ENCODE peak calls at places on chromosomes 11 and 22, in ten cellular contexts. A is A549; D is CD14-positive monocyte; W is CD4-positive, alpha-beta T cell; L is AG09309; U is AG04450; Z is breast epithelium; K is GM12865; X is brain microvascular endothelial cell; F is epithelial cell of esophagus. V is an unnamed sample.

GRCh38 chr22:40953446-40953845 is 2.3 kb downstream of the RBX1 start:
- DNase-seq in A (no peak), D (no peak), W (no peak), L (no peak), U (no peak), Z (no peak), K (no peak), X (no peak), F (no peak), V (no peak)

GRCh38 chr22:27349456-27349855 is 452.1 kb downstream of the MN1 start:
- DNase-seq in A (no peak), D (no peak), W (no peak), L (no peak), U (no peak), Z (no peak), K (no peak), X (peak; percentile 11), F (peak; percentile 6), V (no peak)

GRCh38 chr22:37017356-37017755 is 1.9 kb downstream of the TST start:
- DNase-seq in A (no peak), D (no peak), W (no peak), L (no peak), U (no peak), Z (no peak), K (no peak), X (no peak), F (no peak), V (no peak)

GRCh38 chr22:19174106-19175025 is 4.2 kb downstream of the SLC25A1 start:
- DNase-seq in A (no peak), D (no peak), W (no peak), L (peak; percentile 29), U (no peak), Z (no peak), K (peak; percentile 72), X (peak; percentile 50), F (peak; percentile 53), V (no peak)

GRCh38 chr22:24510694-24511625 is 15.8 kb downstream of the UPB1 start:
- DNase-seq in A (no peak), D (peak; percentile 55), W (no peak), L (peak; percentile 52), U (no peak), Z (no peak), K (no peak), X (peak; percentile 49), F (peak; percentile 35), V (no peak)

GRCh38 chr11:47212938-47213337 is 1.8 kb upstream of the DDB2 start:
- DNase-seq in A (no peak), D (no peak), W (no peak), L (no peak), U (no peak), Z (no peak), K (no peak), X (no peak), F (no peak), V (peak; percentile 14)

GRCh38 chr11:34243620-34244493 is 114.0 kb downstream of the ABTB2 start:
- DNase-seq in A (peak; percentile 94), D (no peak), W (no peak), L (no peak), U (no peak), Z (no peak), K (peak; percentile 92), X (peak; percentile 69), F (peak; percentile 93), V (peak; percentile 72)

GRCh38 chr11:2316169-2316962 is 14.6 kb downstream of the TSPAN32 start:
- DNase-seq in A (no peak), D (peak; percentile 43), W (no peak), L (no peak), U (no peak), Z (peak; percentile 47), K (no peak), X (no peak), F (no peak), V (no peak)

GRCh38 chr22:47067331-47067890 is 305.0 kb downstream of the TBC1D22A start:
- DNase-seq in A (no peak), D (no peak), W (no peak), L (no peak), U (no peak), Z (peak; percentile 15), K (no peak), X (no peak), F (no peak), V (no peak)

GRCh38 chr11:113710989-113711388 is 4.9 kb upstream of the TMPRSS5 start:
- DNase-seq in A (no peak), D (no peak), W (no peak), L (no peak), U (no peak), Z (no peak), K (no peak), X (no peak), F (no peak), V (no peak)

GRCh38 chr22:29609139-29609538 is 5.7 kb downstream of the NF2 start:
- DNase-seq in A (peak; percentile 24), D (no peak), W (no peak), L (no peak), U (no peak), Z (no peak), K (no peak), X (no peak), F (peak; percentile 41), V (no peak)

GRCh38 chr22:29605236-29605850 is 1.9 kb downstream of the NF2 start:
- DNase-seq in A (no peak), D (no peak), W (peak; percentile 3), L (no peak), U (no peak), Z (no peak), K (no peak), X (no peak), F (no peak), V (no peak)

GRCh38 chr22:29606320-29606719 is 2.9 kb downstream of the NF2 start:
- DNase-seq in A (no peak), D (no peak), W (no peak), L (no peak), U (no peak), Z (no peak), K (no peak), X (no peak), F (no peak), V (no peak)

GRCh38 chr22:29610780-29611179 is 7.3 kb downstream of the NF2 start:
- DNase-seq in A (no peak), D (no peak), W (no peak), L (no peak), U (no peak), Z (no peak), K (no peak), X (no peak), F (no peak), V (no peak)

DNA sequence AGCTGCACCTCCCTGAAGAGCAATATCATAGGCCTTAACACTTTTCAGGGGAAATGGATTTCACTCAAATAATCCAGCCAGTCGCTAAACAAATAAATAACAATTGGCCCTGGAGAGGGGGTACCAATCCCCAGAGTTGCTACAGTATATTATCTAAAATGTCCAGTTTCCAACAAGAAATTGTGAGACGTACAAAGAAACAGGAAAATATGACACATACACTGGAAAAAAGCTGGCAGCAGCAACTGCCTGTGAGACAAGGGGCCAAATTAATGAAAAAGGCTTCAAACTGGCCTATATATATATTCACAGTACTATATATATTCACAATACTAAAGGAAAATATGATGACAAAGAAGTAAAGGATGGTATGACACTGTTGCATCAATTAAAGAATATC is 4.0 kb downstream of the NF2 start:
- DNase-seq in A (no peak), D (no peak), W (no peak), L (no peak), U (no peak), Z (no peak), K (no peak), X (no peak), F (no peak), V (no peak)
- TF ChIP-seq CTCF in A (no peak), D (no peak), W (no peak), L (no peak), U (no peak), Z (no peak), K (no peak), X (no peak), F (no peak), V (no peak)

DNA sequence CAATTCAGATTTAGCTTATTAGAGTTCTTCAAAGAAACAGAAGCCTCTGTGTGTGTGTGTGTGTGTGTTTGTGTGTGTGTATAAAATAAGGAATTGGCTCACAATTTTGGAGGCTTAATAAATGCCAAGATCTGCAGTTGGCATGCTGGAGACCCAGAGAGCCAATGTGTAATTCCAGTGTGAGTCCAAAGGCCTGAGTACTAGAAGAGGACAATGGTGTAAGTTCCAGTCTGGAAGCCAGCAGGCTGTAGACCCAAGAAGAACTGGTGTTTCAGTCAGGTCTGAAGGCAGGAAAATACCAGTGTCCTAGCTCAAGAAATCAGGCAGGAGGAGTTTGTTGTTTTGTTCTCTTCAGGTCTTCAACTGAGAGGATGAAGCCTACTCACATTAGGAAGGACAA is 20.0 kb downstream of the TMEM135 start:
- DNase-seq in A (no peak), D (no peak), W (no peak), L (no peak), U (no peak), Z (no peak), K (no peak), X (no peak), F (no peak), V (no peak)
- TF ChIP-seq CTCF in A (no peak), D (no peak), W (no peak), L (no peak), U (no peak), Z (no peak), K (no peak), X (no peak), F (no peak), V (no peak)

GRCh38 chr11:104905271-104905670 is 7.0 kb upstream of the CASP12 start:
- DNase-seq in A (peak; percentile 2), D (no peak), W (no peak), L (no peak), U (no peak), Z (no peak), K (no peak), X (no peak), F (peak; percentile 7), V (no peak)
- TF ChIP-seq CTCF in A (no peak), D (no peak), W (no peak), L (peak; percentile 11), U (no peak), Z (no peak), K (no peak), X (peak; percentile 20), F (peak; percentile 15), V (no peak)

GRCh38 chr22:17218341-17218740 is 894 bp downstream of the ADA2 start:
- DNase-seq in A (no peak), D (no peak), W (no peak), L (no peak), U (no peak), Z (no peak), K (no peak), X (no peak), F (no peak), V (no peak)

GRCh38 chr22:17214416-17215043 is 4.7 kb downstream of the ADA2 start:
- DNase-seq in A (no peak), D (no peak), W (no peak), L (no peak), U (no peak), Z (no peak), K (no peak), X (no peak), F (no peak), V (no peak)

GRCh38 chr22:17217179-17217578 is 2.1 kb downstream of the ADA2 start:
- DNase-seq in A (no peak), D (no peak), W (no peak), L (no peak), U (no peak), Z (no peak), K (peak; percentile 70), X (no peak), F (no peak), V (no peak)

GRCh38 chr22:17213976-17214375 is 5.3 kb downstream of the ADA2 start:
- DNase-seq in A (peak; percentile 24), D (peak; percentile 65), W (peak; percentile 41), L (no peak), U (no peak), Z (peak; percentile 70), K (peak; percentile 47), X (peak; percentile 27), F (no peak), V (peak; percentile 39)
- TF ChIP-seq CTCF in A (no peak), D (peak; percentile 64), W (peak; percentile 37), L (peak; percentile 25), U (peak; percentile 29), Z (peak; percentile 30), K (peak; percentile 33), X (no peak), F (no peak), V (peak; percentile 62)

V was measured in GM13977.